ENCODE peak calls at places on chromosomes 13 and 19, in eight cellular contexts. One of them, this sample, is unnamed.

GRCh38 chr19:2477732-2478191 is 1.8 kb downstream of the GADD45B start:
- DNase-seq in RWPE1: no peak
- DNase-seq in A549: peak
- DNase-seq in choroid plexus epithelial cell: peak
- DNase-seq in lower leg skin: no peak
- DNase-seq in stomach: no peak
- DNase-seq in Calu3: no peak
- DNase-seq in colonic mucosa: peak
- DNase-seq in this sample: no peak

GRCh38 chr13:38042771-38043170 is 173.2 kb upstream of the TRPC4 start:
- DNase-seq in RWPE1: no peak
- DNase-seq in A549: no peak
- DNase-seq in choroid plexus epithelial cell: peak
- DNase-seq in lower leg skin: no peak
- DNase-seq in stomach: no peak
- DNase-seq in Calu3: no peak
- DNase-seq in colonic mucosa: no peak
- DNase-seq in this sample: no peak

GRCh38 chr19:49356382-49356781 is 5.8 kb downstream of the TEAD2 start:
- DNase-seq in RWPE1: no peak
- DNase-seq in A549: no peak
- DNase-seq in choroid plexus epithelial cell: no peak
- DNase-seq in lower leg skin: no peak
- DNase-seq in stomach: no peak
- DNase-seq in Calu3: no peak
- DNase-seq in colonic mucosa: no peak
- DNase-seq in this sample: no peak

GRCh38 chr13:83895994-83896580 is 13.8 kb upstream of the SLITRK1 start:
- DNase-seq in RWPE1: peak
- DNase-seq in A549: no peak
- DNase-seq in choroid plexus epithelial cell: peak
- DNase-seq in lower leg skin: no peak
- DNase-seq in stomach: no peak
- DNase-seq in Calu3: no peak
- DNase-seq in colonic mucosa: no peak
- DNase-seq in this sample: no peak

GRCh38 chr13:113860579-113861432 is 3.1 kb downstream of the GAS6 start:
- DNase-seq in RWPE1: no peak
- DNase-seq in A549: no peak
- DNase-seq in choroid plexus epithelial cell: peak
- DNase-seq in lower leg skin: peak
- DNase-seq in stomach: peak
- DNase-seq in Calu3: no peak
- DNase-seq in colonic mucosa: peak
- DNase-seq in this sample: peak

GRCh38 chr13:73056054-73056962 is 2.5 kb upstream of the KLF5 start:
- DNase-seq in RWPE1: peak
- DNase-seq in A549: peak
- DNase-seq in choroid plexus epithelial cell: peak
- DNase-seq in lower leg skin: no peak
- DNase-seq in stomach: no peak
- DNase-seq in Calu3: no peak
- DNase-seq in colonic mucosa: no peak
- DNase-seq in this sample: no peak

GRCh38 chr13:50448535-50448981 is 394.9 kb downstream of the DLEU7 start:
- DNase-seq in RWPE1: peak
- DNase-seq in A549: no peak
- DNase-seq in choroid plexus epithelial cell: no peak
- DNase-seq in lower leg skin: no peak
- DNase-seq in stomach: no peak
- DNase-seq in Calu3: peak
- DNase-seq in colonic mucosa: no peak
- DNase-seq in this sample: no peak

GRCh38 chr13:34542321-34542720 is 399.7 kb upstream of the NBEA start:
- DNase-seq in RWPE1: no peak
- DNase-seq in A549: no peak
- DNase-seq in choroid plexus epithelial cell: no peak
- DNase-seq in lower leg skin: no peak
- DNase-seq in stomach: no peak
- DNase-seq in Calu3: no peak
- DNase-seq in colonic mucosa: no peak
- DNase-seq in this sample: no peak

GRCh38 chr19:43575955-43576451 is 402 bp downstream of the PINLYP start:
- DNase-seq in RWPE1: no peak
- DNase-seq in A549: no peak
- DNase-seq in choroid plexus epithelial cell: no peak
- DNase-seq in lower leg skin: no peak
- DNase-seq in stomach: no peak
- DNase-seq in Calu3: no peak
- DNase-seq in colonic mucosa: no peak
- DNase-seq in this sample: no peak

GRCh38 chr13:24386816-24387708 is 77.7 kb downstream of the C1QTNF9 start:
- DNase-seq in RWPE1: no peak
- DNase-seq in A549: no peak
- DNase-seq in choroid plexus epithelial cell: no peak
- DNase-seq in lower leg skin: no peak
- DNase-seq in stomach: no peak
- DNase-seq in Calu3: no peak
- DNase-seq in colonic mucosa: no peak
- DNase-seq in this sample: no peak

GRCh38 chr13:24385902-24386301 is 76.5 kb downstream of the C1QTNF9 start:
- DNase-seq in RWPE1: no peak
- DNase-seq in A549: no peak
- DNase-seq in choroid plexus epithelial cell: no peak
- DNase-seq in lower leg skin: no peak
- DNase-seq in stomach: no peak
- DNase-seq in Calu3: no peak
- DNase-seq in colonic mucosa: no peak
- DNase-seq in this sample: no peak

DNA sequence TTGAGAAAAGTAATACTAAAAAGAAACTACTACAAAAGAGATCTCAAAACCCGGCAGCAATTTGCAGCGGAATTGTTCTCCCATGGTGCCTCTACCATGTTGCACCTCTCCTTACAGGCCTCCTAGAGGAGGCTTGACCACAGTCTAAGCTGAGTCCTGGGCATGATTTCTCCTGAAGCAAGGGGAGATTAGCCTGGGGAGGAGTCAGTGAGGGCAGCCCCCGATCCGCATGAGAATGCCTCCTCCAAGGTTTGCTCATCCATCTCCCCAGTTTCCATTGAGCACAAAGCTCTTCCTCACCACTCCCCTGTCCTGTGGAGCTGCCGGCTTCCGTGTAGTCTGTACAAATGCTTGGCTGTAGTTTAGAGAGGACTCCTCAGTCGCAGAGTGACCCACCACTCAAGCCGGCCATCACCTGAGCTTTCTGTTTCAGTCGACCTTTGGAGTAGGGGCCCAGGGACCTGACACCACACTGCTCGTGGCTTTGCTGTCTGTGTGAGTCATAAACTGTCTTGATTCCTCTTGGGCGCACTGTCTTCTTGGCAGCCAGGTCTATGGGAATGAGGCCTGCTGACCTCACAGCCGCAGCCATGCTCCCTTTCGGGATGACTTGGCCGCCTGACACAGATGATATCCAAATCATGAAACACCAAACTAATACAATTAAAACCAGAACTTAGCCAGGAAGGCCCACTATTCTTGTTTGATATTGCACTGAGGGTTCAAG is 72.3 kb downstream of the C1QTNF9 start:
- DNase-seq in RWPE1: no peak
- DNase-seq in A549: no peak
- DNase-seq in choroid plexus epithelial cell: peak
- DNase-seq in lower leg skin: no peak
- DNase-seq in stomach: no peak
- DNase-seq in Calu3: no peak
- DNase-seq in colonic mucosa: no peak
- DNase-seq in this sample: no peak
- TF ChIP-seq CTCF in RWPE1: no peak
- TF ChIP-seq CTCF in A549: no peak
- TF ChIP-seq CTCF in choroid plexus epithelial cell: no peak
- TF ChIP-seq CTCF in lower leg skin: no peak
- TF ChIP-seq CTCF in stomach: no peak
- TF ChIP-seq CTCF in Calu3: no peak
- TF ChIP-seq CTCF in colonic mucosa: no peak
- TF ChIP-seq CTCF in this sample: no peak

GRCh38 chr19:51158474-51159129 is 16.5 kb downstream of the SIGLEC7 start:
- DNase-seq in RWPE1: peak
- DNase-seq in A549: peak
- DNase-seq in choroid plexus epithelial cell: peak
- DNase-seq in lower leg skin: peak
- DNase-seq in stomach: peak
- DNase-seq in Calu3: peak
- DNase-seq in colonic mucosa: peak
- DNase-seq in this sample: peak
- TF ChIP-seq CTCF in RWPE1: peak
- TF ChIP-seq CTCF in A549: peak
- TF ChIP-seq CTCF in choroid plexus epithelial cell: peak
- TF ChIP-seq CTCF in lower leg skin: no peak
- TF ChIP-seq CTCF in stomach: peak
- TF ChIP-seq CTCF in Calu3: peak
- TF ChIP-seq CTCF in colonic mucosa: peak
- TF ChIP-seq CTCF in this sample: peak

GRCh38 chr19:10872551-10873107 is 1.3 kb downstream of the CARM1 start:
- DNase-seq in RWPE1: no peak
- DNase-seq in A549: no peak
- DNase-seq in choroid plexus epithelial cell: no peak
- DNase-seq in lower leg skin: no peak
- DNase-seq in stomach: no peak
- DNase-seq in Calu3: no peak
- DNase-seq in colonic mucosa: no peak
- DNase-seq in this sample: no peak
- TF ChIP-seq CTCF in RWPE1: no peak
- TF ChIP-seq CTCF in A549: no peak
- TF ChIP-seq CTCF in choroid plexus epithelial cell: no peak
- TF ChIP-seq CTCF in lower leg skin: no peak
- TF ChIP-seq CTCF in stomach: no peak
- TF ChIP-seq CTCF in Calu3: no peak
- TF ChIP-seq CTCF in colonic mucosa: no peak
- TF ChIP-seq CTCF in this sample: no peak

GRCh38 chr13:97256343-97256783 is 34.2 kb downstream of the MBNL2 start:
- DNase-seq in RWPE1: peak
- DNase-seq in A549: peak
- DNase-seq in choroid plexus epithelial cell: peak
- DNase-seq in lower leg skin: no peak
- DNase-seq in stomach: no peak
- DNase-seq in Calu3: no peak
- DNase-seq in colonic mucosa: no peak
- DNase-seq in this sample: no peak

GRCh38 chr13:97259787-97260641 is 37.9 kb downstream of the MBNL2 start:
- DNase-seq in RWPE1: peak
- DNase-seq in A549: peak
- DNase-seq in choroid plexus epithelial cell: peak
- DNase-seq in lower leg skin: no peak
- DNase-seq in stomach: no peak
- DNase-seq in Calu3: no peak
- DNase-seq in colonic mucosa: no peak
- DNase-seq in this sample: peak

GRCh38 chr13:97257228-97257755 is 35.2 kb downstream of the MBNL2 start:
- DNase-seq in RWPE1: no peak
- DNase-seq in A549: peak
- DNase-seq in choroid plexus epithelial cell: no peak
- DNase-seq in lower leg skin: no peak
- DNase-seq in stomach: no peak
- DNase-seq in Calu3: no peak
- DNase-seq in colonic mucosa: no peak
- DNase-seq in this sample: no peak

GRCh38 chr13:97258801-97259200 is 36.7 kb downstream of the MBNL2 start:
- DNase-seq in RWPE1: no peak
- DNase-seq in A549: no peak
- DNase-seq in choroid plexus epithelial cell: peak
- DNase-seq in lower leg skin: no peak
- DNase-seq in stomach: no peak
- DNase-seq in Calu3: no peak
- DNase-seq in colonic mucosa: no peak
- DNase-seq in this sample: no peak

DNA sequence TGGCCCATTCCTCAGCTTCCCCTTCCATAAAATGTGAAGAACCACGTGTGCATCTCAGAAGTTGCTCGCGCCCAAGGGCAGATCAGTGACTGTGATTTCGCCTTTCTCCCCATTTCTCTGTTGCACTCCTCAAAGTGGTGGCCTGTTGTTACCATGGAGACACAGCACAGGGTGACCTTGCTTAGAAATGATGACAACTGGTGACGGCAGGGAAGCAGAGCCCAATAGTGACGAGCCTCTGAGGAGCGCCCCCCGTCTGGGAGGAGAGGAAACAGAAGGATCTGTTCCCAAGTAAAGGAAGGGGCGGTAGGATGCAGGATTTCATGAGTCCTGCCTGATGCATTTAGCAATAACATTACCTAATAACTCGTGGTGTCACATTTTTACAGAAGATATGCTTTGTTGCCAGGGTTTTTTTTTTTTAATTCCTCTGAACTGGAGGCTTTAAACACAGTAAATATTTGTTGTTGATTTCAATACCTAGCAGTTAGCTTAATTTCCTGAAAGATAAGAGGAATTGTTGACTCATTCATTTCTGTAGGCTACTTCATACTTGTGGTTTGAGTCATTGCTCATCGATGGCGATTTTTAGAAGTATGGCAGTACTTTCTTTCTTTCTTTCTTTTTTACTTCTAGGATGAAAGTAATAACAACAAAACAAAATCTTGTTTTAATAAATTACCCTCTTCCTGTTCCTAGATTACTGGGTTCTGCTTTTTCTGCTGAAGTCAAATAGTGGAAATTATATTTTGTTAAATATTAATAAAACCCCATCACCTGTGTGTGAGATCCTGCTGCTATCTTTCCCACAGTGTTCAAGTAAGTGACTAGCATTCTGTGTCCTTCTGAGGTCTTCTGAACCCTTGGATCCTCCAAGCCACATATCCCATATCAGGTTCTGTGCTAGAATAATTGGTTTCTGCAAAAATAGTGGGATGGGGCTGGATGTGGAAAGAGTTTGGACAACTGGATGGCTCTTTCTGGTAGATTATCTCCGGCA is 36.0 kb downstream of the MBNL2 start:
- DNase-seq in RWPE1: peak
- DNase-seq in A549: peak
- DNase-seq in choroid plexus epithelial cell: peak
- DNase-seq in lower leg skin: peak
- DNase-seq in stomach: no peak
- DNase-seq in Calu3: peak
- DNase-seq in colonic mucosa: no peak
- DNase-seq in this sample: no peak
- TF ChIP-seq CTCF in RWPE1: no peak
- TF ChIP-seq CTCF in A549: peak
- TF ChIP-seq CTCF in choroid plexus epithelial cell: peak
- TF ChIP-seq CTCF in lower leg skin: no peak
- TF ChIP-seq CTCF in stomach: no peak
- TF ChIP-seq CTCF in Calu3: no peak
- TF ChIP-seq CTCF in colonic mucosa: no peak
- TF ChIP-seq CTCF in this sample: no peak

This sample was measured in nephron progenitor cell.